ENCODE peak calls at places on chromosomes 16 and 17, in seven cellular contexts. One of them, this sample, is unnamed.

GRCh38 chr17:65550075-65550635 is 11.3 kb downstream of the AXIN2 start:
- DNase-seq in GM23338: peak; percentile 21
- DNase-seq in prostate gland: no peak
- DNase-seq in stomach: no peak
- DNase-seq in SK-N-SH: no peak
- DNase-seq in H1: no peak
- DNase-seq in spleen: peak; percentile 41
- DNase-seq in this sample: no peak

GRCh38 chr16:13873835-13874438 is 46.0 kb upstream of the ERCC4 start:
- DNase-seq in SK-N-SH: peak; percentile 41
- DNase-seq in H1: no peak
- DNase-seq in GM23338: peak; percentile 80
- DNase-seq in spleen: no peak
- DNase-seq in stomach: no peak
- DNase-seq in prostate gland: no peak
- DNase-seq in this sample: no peak

GRCh38 chr16:25747160-25747758 is 55.5 kb downstream of the HS3ST4 start:
- DNase-seq in H1: no peak
- DNase-seq in spleen: no peak
- DNase-seq in SK-N-SH: no peak
- DNase-seq in stomach: no peak
- DNase-seq in prostate gland: no peak
- DNase-seq in GM23338: peak; percentile 46
- DNase-seq in this sample: no peak

GRCh38 chr17:36575028-36575427 is 16.7 kb upstream of the DHRS11 start:
- DNase-seq in SK-N-SH: no peak
- DNase-seq in spleen: no peak
- DNase-seq in prostate gland: no peak
- DNase-seq in GM23338: no peak
- DNase-seq in stomach: no peak
- DNase-seq in H1: no peak
- DNase-seq in this sample: no peak

GRCh38 chr17:8954339-8954738 is 11.2 kb downstream of the PIK3R5 start:
- DNase-seq in GM23338: peak; percentile 61
- DNase-seq in stomach: peak; percentile 50
- DNase-seq in SK-N-SH: no peak
- DNase-seq in spleen: peak; percentile 95
- DNase-seq in prostate gland: no peak
- DNase-seq in H1: peak; percentile 27
- DNase-seq in this sample: no peak

GRCh38 chr17:39903158-39903884 is 15.1 kb downstream of the GSDMB start:
- DNase-seq in stomach: no peak
- DNase-seq in H1: no peak
- DNase-seq in spleen: no peak
- DNase-seq in prostate gland: no peak
- DNase-seq in GM23338: no peak
- DNase-seq in SK-N-SH: no peak
- DNase-seq in this sample: no peak

GRCh38 chr16:66406534-66407368 is 20.3 kb upstream of the BEAN1 start:
- DNase-seq in spleen: peak; percentile 96
- DNase-seq in prostate gland: peak; percentile 80
- DNase-seq in H1: peak; percentile 54
- DNase-seq in GM23338: peak; percentile 93
- DNase-seq in SK-N-SH: peak; percentile 90
- DNase-seq in stomach: peak; percentile 89
- DNase-seq in this sample: peak; percentile 18

GRCh38 chr16:71441348-71441781 is 489 bp downstream of the TLE7 start:
- DNase-seq in stomach: no peak
- DNase-seq in prostate gland: no peak
- DNase-seq in spleen: no peak
- DNase-seq in GM23338: peak; percentile 84
- DNase-seq in SK-N-SH: peak; percentile 54
- DNase-seq in H1: no peak
- DNase-seq in this sample: no peak

GRCh38 chr17:53168413-53168812 is 654.3 kb upstream of the KIF2B start:
- DNase-seq in SK-N-SH: no peak
- DNase-seq in GM23338: no peak
- DNase-seq in prostate gland: no peak
- DNase-seq in stomach: no peak
- DNase-seq in spleen: no peak
- DNase-seq in H1: no peak
- DNase-seq in this sample: no peak

GRCh38 chr17:43025766-43026537 is 921 bp downstream of the RND2 start:
- DNase-seq in H1: no peak
- DNase-seq in spleen: no peak
- DNase-seq in GM23338: no peak
- DNase-seq in stomach: no peak
- DNase-seq in SK-N-SH: no peak
- DNase-seq in prostate gland: no peak
- DNase-seq in this sample: no peak

GRCh38 chr17:70848785-70849184 is 679.5 kb downstream of the KCNJ2 start:
- DNase-seq in prostate gland: no peak
- DNase-seq in SK-N-SH: no peak
- DNase-seq in stomach: no peak
- DNase-seq in spleen: no peak
- DNase-seq in H1: no peak
- DNase-seq in GM23338: no peak
- DNase-seq in this sample: no peak

GRCh38 chr17:37816951-37817350 is 72.1 kb upstream of the HNF1B start:
- DNase-seq in spleen: no peak
- DNase-seq in H1: no peak
- DNase-seq in GM23338: peak; percentile 34
- DNase-seq in stomach: no peak
- DNase-seq in prostate gland: peak; percentile 27
- DNase-seq in SK-N-SH: no peak
- DNase-seq in this sample: no peak

GRCh38 chr16:26688699-26689098 is 378.0 kb upstream of the C16orf82 start:
- DNase-seq in stomach: no peak
- DNase-seq in H1: no peak
- DNase-seq in GM23338: no peak
- DNase-seq in spleen: no peak
- DNase-seq in prostate gland: no peak
- DNase-seq in SK-N-SH: no peak
- DNase-seq in this sample: no peak

GRCh38 chr17:321386-321941 is 31.1 kb downstream of the RPH3AL start:
- DNase-seq in spleen: peak; percentile 45
- DNase-seq in stomach: no peak
- DNase-seq in prostate gland: no peak
- DNase-seq in H1: no peak
- DNase-seq in SK-N-SH: no peak
- DNase-seq in GM23338: no peak
- DNase-seq in this sample: no peak

GRCh38 chr17:869067-869466 is 86.9 kb downstream of the MRM3 start:
- DNase-seq in H1: no peak
- DNase-seq in GM23338: no peak
- DNase-seq in spleen: no peak
- DNase-seq in stomach: peak; percentile 33
- DNase-seq in prostate gland: no peak
- DNase-seq in SK-N-SH: no peak
- DNase-seq in this sample: no peak

GRCh38 chr17:61387511-61388305 is 11.9 kb upstream of the TBX2 start:
- DNase-seq in GM23338: no peak
- DNase-seq in spleen: no peak
- DNase-seq in H1: no peak
- DNase-seq in prostate gland: no peak
- DNase-seq in stomach: no peak
- DNase-seq in SK-N-SH: no peak
- DNase-seq in this sample: no peak

GRCh38 chr16:72508196-72508595 is 336.2 kb upstream of the PMFBP1 start:
- DNase-seq in stomach: no peak
- DNase-seq in prostate gland: no peak
- DNase-seq in spleen: no peak
- DNase-seq in SK-N-SH: no peak
- DNase-seq in GM23338: no peak
- DNase-seq in H1: no peak
- DNase-seq in this sample: no peak

GRCh38 chr16:4376820-4377572 is 5.3 kb downstream of the VASN start:
- DNase-seq in SK-N-SH: no peak
- DNase-seq in stomach: no peak
- DNase-seq in GM23338: no peak
- DNase-seq in prostate gland: no peak
- DNase-seq in H1: no peak
- DNase-seq in spleen: no peak
- DNase-seq in this sample: no peak

GRCh38 chr16:15775663-15776304 is 81.0 kb downstream of the MYH11 start:
- DNase-seq in SK-N-SH: no peak
- DNase-seq in H1: no peak
- DNase-seq in stomach: no peak
- DNase-seq in prostate gland: no peak
- DNase-seq in GM23338: no peak
- DNase-seq in spleen: peak; percentile 5
- DNase-seq in this sample: no peak

GRCh38 chr16:15778204-15778743 is 78.6 kb downstream of the MYH11 start:
- DNase-seq in prostate gland: no peak
- DNase-seq in H1: no peak
- DNase-seq in SK-N-SH: no peak
- DNase-seq in GM23338: no peak
- DNase-seq in stomach: no peak
- DNase-seq in spleen: no peak
- DNase-seq in this sample: no peak

GRCh38 chr16:15777533-15778203 is 79.2 kb downstream of the MYH11 start:
- DNase-seq in SK-N-SH: peak; percentile 32
- DNase-seq in H1: peak; percentile 41
- DNase-seq in spleen: peak; percentile 13
- DNase-seq in prostate gland: peak; percentile 10
- DNase-seq in stomach: no peak
- DNase-seq in GM23338: peak; percentile 82
- DNase-seq in this sample: peak; percentile 51

GRCh38 chr16:15775209-15775608 is 81.6 kb downstream of the MYH11 start:
- DNase-seq in H1: no peak
- DNase-seq in SK-N-SH: peak; percentile 30
- DNase-seq in stomach: no peak
- DNase-seq in spleen: no peak
- DNase-seq in GM23338: peak; percentile 20
- DNase-seq in prostate gland: no peak
- DNase-seq in this sample: no peak

GRCh38 chr16:15776572-15776971 is 80.3 kb downstream of the MYH11 start:
- DNase-seq in H1: no peak
- DNase-seq in SK-N-SH: no peak
- DNase-seq in prostate gland: no peak
- DNase-seq in stomach: no peak
- DNase-seq in spleen: peak; percentile 32
- DNase-seq in GM23338: no peak
- DNase-seq in this sample: no peak
- TF ChIP-seq POLR2AphosphoS5 in H1: no peak
- TF ChIP-seq POLR2AphosphoS5 in SK-N-SH: no peak
- TF ChIP-seq POLR2AphosphoS5 in prostate gland: no peak
- TF ChIP-seq POLR2AphosphoS5 in stomach: no peak
- TF ChIP-seq POLR2AphosphoS5 in spleen: no peak
- TF ChIP-seq POLR2AphosphoS5 in GM23338: no peak
- TF ChIP-seq POLR2AphosphoS5 in this sample: no peak

GRCh38 chr17:82231562-82232321 is 2.9 kb downstream of the SLC16A3 start:
- DNase-seq in GM23338: peak; percentile 84
- DNase-seq in stomach: peak; percentile 75
- DNase-seq in spleen: peak; percentile 96
- DNase-seq in SK-N-SH: no peak
- DNase-seq in H1: no peak
- DNase-seq in prostate gland: peak; percentile 64
- DNase-seq in this sample: no peak
- TF ChIP-seq POLR2AphosphoS5 in GM23338: no peak
- TF ChIP-seq POLR2AphosphoS5 in stomach: no peak
- TF ChIP-seq POLR2AphosphoS5 in spleen: peak; percentile 77
- TF ChIP-seq POLR2AphosphoS5 in SK-N-SH: no peak
- TF ChIP-seq POLR2AphosphoS5 in H1: no peak
- TF ChIP-seq POLR2AphosphoS5 in prostate gland: peak; percentile 51
- TF ChIP-seq POLR2AphosphoS5 in this sample: peak; percentile 47

GRCh38 chr17:82703935-82704865 is 5.7 kb upstream of the RAB40B start:
- DNase-seq in spleen: no peak
- DNase-seq in stomach: peak; percentile 51
- DNase-seq in prostate gland: no peak
- DNase-seq in H1: no peak
- DNase-seq in SK-N-SH: no peak
- DNase-seq in GM23338: no peak
- DNase-seq in this sample: no peak
- TF ChIP-seq POLR2AphosphoS5 in spleen: no peak
- TF ChIP-seq POLR2AphosphoS5 in stomach: no peak
- TF ChIP-seq POLR2AphosphoS5 in prostate gland: no peak
- TF ChIP-seq POLR2AphosphoS5 in H1: no peak
- TF ChIP-seq POLR2AphosphoS5 in SK-N-SH: no peak
- TF ChIP-seq POLR2AphosphoS5 in GM23338: no peak
- TF ChIP-seq POLR2AphosphoS5 in this sample: no peak

GRCh38 chr17:78934681-78935418 is 9.7 kb upstream of the TIMP2 start:
- DNase-seq in spleen: no peak
- DNase-seq in prostate gland: no peak
- DNase-seq in SK-N-SH: no peak
- DNase-seq in stomach: no peak
- DNase-seq in H1: no peak
- DNase-seq in GM23338: no peak
- DNase-seq in this sample: no peak

GRCh38 chr17:78933959-78934568 is 8.9 kb upstream of the TIMP2 start:
- DNase-seq in GM23338: peak; percentile 65
- DNase-seq in spleen: peak; percentile 86
- DNase-seq in stomach: peak; percentile 96
- DNase-seq in prostate gland: peak; percentile 98
- DNase-seq in SK-N-SH: peak; percentile 86
- DNase-seq in H1: no peak
- DNase-seq in this sample: peak; percentile 51

GRCh38 chr17:78935419-78936323 is 10.5 kb upstream of the TIMP2 start:
- DNase-seq in GM23338: no peak
- DNase-seq in spleen: no peak
- DNase-seq in SK-N-SH: peak; percentile 97
- DNase-seq in prostate gland: no peak
- DNase-seq in H1: no peak
- DNase-seq in stomach: peak; percentile 41
- DNase-seq in this sample: no peak

GRCh38 chr17:78929908-78930775 is 5.0 kb upstream of the TIMP2 start:
- DNase-seq in GM23338: no peak
- DNase-seq in spleen: peak; percentile 87
- DNase-seq in SK-N-SH: no peak
- DNase-seq in stomach: no peak
- DNase-seq in H1: no peak
- DNase-seq in prostate gland: no peak
- DNase-seq in this sample: no peak

DNA sequence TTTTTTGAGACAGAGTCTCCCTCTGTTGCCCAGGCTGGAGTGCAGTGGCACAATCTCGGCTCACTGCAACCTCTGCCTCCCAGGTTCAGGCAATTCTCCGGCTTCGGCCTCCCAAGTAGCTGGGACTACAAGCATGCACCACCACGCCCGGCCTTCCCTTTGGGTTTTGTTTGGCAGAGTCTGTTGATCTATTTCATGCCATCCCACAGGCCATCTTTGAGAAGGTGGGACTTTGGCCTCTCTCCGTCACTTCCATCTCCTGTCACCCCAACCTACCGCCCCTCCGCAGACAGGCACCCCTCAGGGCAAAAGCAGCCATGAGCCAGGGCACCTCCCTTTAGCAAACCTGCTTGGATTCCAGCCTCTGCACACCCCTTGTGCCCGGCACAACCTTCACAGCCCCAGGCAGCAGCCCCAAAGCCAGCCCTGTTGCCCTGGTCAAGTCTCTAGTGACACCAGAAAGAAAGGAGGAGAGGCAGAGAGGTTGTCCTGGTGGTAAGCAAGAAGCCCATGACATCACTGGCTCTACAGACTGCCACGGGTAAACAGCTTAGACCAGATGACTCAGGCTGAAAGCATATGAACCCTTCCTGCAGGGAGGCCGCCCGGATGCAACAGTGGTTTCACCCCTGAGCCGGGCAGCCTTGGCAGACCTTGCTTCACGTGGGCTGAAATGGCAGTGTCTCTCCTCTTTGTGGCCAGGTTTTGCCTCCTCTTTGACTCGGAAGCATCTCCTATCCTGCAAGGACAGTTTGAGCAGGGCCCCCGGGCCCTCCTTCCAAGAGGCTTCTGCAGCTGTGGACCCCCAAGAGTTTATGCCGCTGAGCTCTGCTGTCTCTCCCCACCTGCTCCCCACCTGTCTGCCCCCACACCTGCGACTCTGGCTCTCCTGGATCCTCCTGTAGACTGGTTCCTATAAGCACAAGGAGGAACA is 8.1 kb upstream of the TIMP2 start:
- DNase-seq in H1: no peak
- DNase-seq in SK-N-SH: peak; percentile 68
- DNase-seq in stomach: peak; percentile 64
- DNase-seq in spleen: no peak
- DNase-seq in prostate gland: no peak
- DNase-seq in GM23338: no peak
- DNase-seq in this sample: peak; percentile 46
- TF ChIP-seq POLR2AphosphoS5 in H1: no peak
- TF ChIP-seq POLR2AphosphoS5 in SK-N-SH: peak; percentile 50
- TF ChIP-seq POLR2AphosphoS5 in stomach: no peak
- TF ChIP-seq POLR2AphosphoS5 in spleen: peak; percentile 36
- TF ChIP-seq POLR2AphosphoS5 in prostate gland: no peak
- TF ChIP-seq POLR2AphosphoS5 in GM23338: no peak
- TF ChIP-seq POLR2AphosphoS5 in this sample: no peak

This sample was measured in Panc1.